ENCODE peak calls at places on chromosomes 13 and 19, in nine cellular contexts. Z is left lung; U is AG09309; T is heart right ventricle; C is colonic mucosa; E is fibroblast of the aortic adventitia; O is CD8-positive, alpha-beta T cell; N is suprapubic skin; I is GM23338. L is an unnamed sample.

GRCh38 chr19:54133312-54133956 is 4.1 kb upstream of the CNOT3 start:
- DNase-seq in N (no peak), U (no peak), I (peak), E (no peak), T (no peak), Z (no peak), C (no peak), O (no peak), L (no peak)

GRCh38 chr13:57644106-57644505 is 12.6 kb downstream of the PCDH17 start:
- DNase-seq in I (no peak), C (no peak), T (no peak), O (no peak), Z (no peak), N (no peak), U (no peak), E (no peak), L (no peak)

GRCh38 chr13:82719987-82720386 is 1162.3 kb downstream of the SLITRK1 start:
- DNase-seq in T (no peak), O (no peak), E (no peak), Z (no peak), C (no peak), N (no peak), I (no peak), U (no peak), L (no peak)

GRCh38 chr13:73473016-73473415 is 414.2 kb downstream of the KLF5 start:
- DNase-seq in N (no peak), U (no peak), O (no peak), I (no peak), E (no peak), C (no peak), Z (no peak), T (no peak), L (no peak)

GRCh38 chr13:39266426-39266825 is 228.2 kb downstream of the NHLRC3 start:
- DNase-seq in Z (no peak), E (no peak), T (no peak), I (no peak), O (no peak), U (no peak), C (no peak), N (no peak), L (no peak)

GRCh38 chr13:63124863-63125262 is 1709.2 kb upstream of the PCDH20 start:
- DNase-seq in N (no peak), O (no peak), U (no peak), I (peak), Z (no peak), E (peak), C (no peak), T (no peak), L (peak)

GRCh38 chr13:114226088-114226487 is 8.6 kb upstream of the CDC16 start:
- DNase-seq in O (peak), Z (no peak), U (no peak), I (no peak), N (no peak), C (no peak), E (no peak), T (no peak), L (no peak)

GRCh38 chr13:92842145-92842544 is 384.5 kb upstream of the GPC6 start:
- DNase-seq in T (no peak), O (no peak), E (peak), U (peak), Z (no peak), I (no peak), C (no peak), N (no peak), L (no peak)

GRCh38 chr19:43726736-43727592 is 11.1 kb downstream of the IRGC start:
- DNase-seq in N (no peak), C (no peak), T (peak), U (no peak), O (no peak), I (no peak), Z (no peak), E (peak), L (no peak)

GRCh38 chr19:30448386-30449130 is 76.4 kb downstream of the ZNF536 start:
- DNase-seq in T (no peak), C (no peak), N (no peak), I (no peak), E (no peak), U (no peak), O (no peak), Z (no peak), L (no peak)

GRCh38 chr19:4345656-4346383 is 2.5 kb downstream of the MPND start:
- DNase-seq in C (no peak), O (peak), I (no peak), Z (no peak), T (no peak), E (no peak), N (no peak), U (no peak), L (no peak)

GRCh38 chr19:12796146-12797071 is 5.1 kb downstream of the JUNB start:
- DNase-seq in O (peak), I (peak), Z (peak), N (peak), T (peak), E (peak), C (peak), U (no peak), L (no peak)

GRCh38 chr13:51844862-51845573 is at the start of gene TMEM272:
- DNase-seq in N (no peak), T (peak), O (peak), U (no peak), I (peak), Z (no peak), C (peak), E (peak), L (no peak)

GRCh38 chr13:53141336-53141735 is 112.7 kb downstream of the OLFM4 start:
- DNase-seq in U (no peak), Z (no peak), O (no peak), N (no peak), I (no peak), C (no peak), T (no peak), E (no peak), L (no peak)

GRCh38 chr13:75635621-75636338 is at the start of gene LMO7:
- DNase-seq in I (peak), E (peak), O (peak), U (no peak), C (peak), Z (peak), N (peak), T (peak), L (no peak)

GRCh38 chr13:94972262-94972661 is 259.9 kb upstream of the SOX21 start:
- DNase-seq in U (no peak), O (no peak), N (no peak), T (no peak), Z (no peak), I (no peak), E (no peak), C (no peak), L (no peak)

GRCh38 chr19:15320118-15320517 is 12.2 kb downstream of the BRD4 start:
- DNase-seq in Z (no peak), T (no peak), I (no peak), U (peak), E (peak), C (no peak), O (no peak), N (no peak), L (no peak)

GRCh38 chr19:5103812-5104410 is 135.0 kb downstream of the KDM4B start:
- DNase-seq in C (no peak), N (no peak), I (no peak), Z (no peak), T (no peak), E (no peak), U (no peak), O (no peak), L (no peak)

GRCh38 chr13:111241006-111241755 is 79.3 kb upstream of the TEX29 start:
- DNase-seq in Z (no peak), U (no peak), C (no peak), N (no peak), E (no peak), I (peak), T (no peak), O (no peak), L (no peak)

GRCh38 chr19:34351382-34351802 is 13.6 kb upstream of the GPI start:
- DNase-seq in C (no peak), E (no peak), U (no peak), T (no peak), I (no peak), Z (no peak), N (no peak), O (no peak), L (no peak)

GRCh38 chr19:2813235-2814160 is 6.2 kb upstream of the ZNF554 start:
- DNase-seq in I (no peak), N (no peak), E (no peak), U (no peak), C (no peak), Z (no peak), O (no peak), T (no peak), L (no peak)

GRCh38 chr19:18456974-18457373 is 19.0 kb upstream of the ISYNA1 start:
- DNase-seq in Z (no peak), I (no peak), N (no peak), O (no peak), T (no peak), C (no peak), U (no peak), E (peak), L (no peak)

GRCh38 chr19:58001895-58002369 is 688 bp downstream of the ZNF606 start:
- DNase-seq in U (no peak), T (no peak), C (peak), E (peak), N (no peak), O (peak), I (no peak), Z (no peak), L (no peak)

GRCh38 chr19:3821156-3821555 is 35.0 kb upstream of the MATK start:
- DNase-seq in O (peak), I (peak), E (no peak), N (no peak), C (no peak), U (no peak), Z (no peak), T (no peak), L (no peak)

GRCh38 chr13:78657699-78658629 is 991 bp downstream of the OBI1 start:
- DNase-seq in C (no peak), O (no peak), I (peak), U (no peak), Z (no peak), N (no peak), T (no peak), E (peak), L (no peak)

GRCh38 chr19:35357867-35358573 is at the start of gene FFAR3:
- DNase-seq in Z (peak), I (peak), T (peak), O (no peak), U (no peak), N (peak), E (peak), C (no peak), L (no peak)

GRCh38 chr13:39688278-39688677 is 32.8 kb downstream of the COG6 start:
- DNase-seq in Z (no peak), I (no peak), U (no peak), T (no peak), E (no peak), C (no peak), O (no peak), N (no peak), L (no peak)

GRCh38 chr19:11244846-11245589 is 5.6 kb downstream of the ANGPTL8 start:
- DNase-seq in T (no peak), C (no peak), U (no peak), Z (no peak), I (no peak), N (no peak), E (no peak), O (no peak), L (no peak)

GRCh38 chr19:20367811-20368294 is 197.7 kb downstream of the ZNF737 start:
- DNase-seq in I (peak), T (no peak), N (no peak), O (no peak), Z (no peak), U (no peak), E (no peak), C (no peak), L (no peak)

GRCh38 chr19:40612831-40613668 is 11.9 kb downstream of the LTBP4 start:
- DNase-seq in E (no peak), N (peak), U (no peak), C (peak), T (no peak), O (peak), Z (no peak), I (peak), L (no peak)

GRCh38 chr19:51142119-51142518 is at the start of gene SIGLEC7:
- DNase-seq in T (peak), Z (peak), I (no peak), N (no peak), O (no peak), C (no peak), E (no peak), U (no peak), L (no peak)

GRCh38 chr19:3320354-3320670 is 46.1 kb upstream of the NFIC start:
- DNase-seq in O (no peak), N (no peak), E (no peak), I (no peak), Z (no peak), U (no peak), T (no peak), C (no peak), L (no peak)

GRCh38 chr13:50125556-50126377 is 110.5 kb downstream of the KCNRG start:
- DNase-seq in C (peak), T (peak), Z (peak), O (peak), I (peak), E (peak), U (peak), N (peak), L (peak)

GRCh38 chr19:46495789-46496099 is at the start of gene PNMA8B:
- DNase-seq in T (peak), Z (peak), O (peak), E (peak), U (no peak), I (peak), C (peak), N (no peak), L (no peak)

GRCh38 chr19:46494936-46495788 is 505 bp downstream of the PNMA8B start:
- DNase-seq in I (peak), U (no peak), T (no peak), E (no peak), C (no peak), O (no peak), Z (no peak), N (no peak), L (no peak)

GRCh38 chr19:46492841-46493235 is 2.8 kb downstream of the PNMA8B start:
- DNase-seq in Z (no peak), U (no peak), N (no peak), T (no peak), I (peak), O (no peak), E (no peak), C (no peak), L (no peak)

GRCh38 chr19:46493236-46494114 is 2.2 kb downstream of the PNMA8B start:
- DNase-seq in U (no peak), I (peak), T (no peak), C (no peak), E (peak), O (no peak), N (peak), Z (no peak), L (no peak)

DNA sequence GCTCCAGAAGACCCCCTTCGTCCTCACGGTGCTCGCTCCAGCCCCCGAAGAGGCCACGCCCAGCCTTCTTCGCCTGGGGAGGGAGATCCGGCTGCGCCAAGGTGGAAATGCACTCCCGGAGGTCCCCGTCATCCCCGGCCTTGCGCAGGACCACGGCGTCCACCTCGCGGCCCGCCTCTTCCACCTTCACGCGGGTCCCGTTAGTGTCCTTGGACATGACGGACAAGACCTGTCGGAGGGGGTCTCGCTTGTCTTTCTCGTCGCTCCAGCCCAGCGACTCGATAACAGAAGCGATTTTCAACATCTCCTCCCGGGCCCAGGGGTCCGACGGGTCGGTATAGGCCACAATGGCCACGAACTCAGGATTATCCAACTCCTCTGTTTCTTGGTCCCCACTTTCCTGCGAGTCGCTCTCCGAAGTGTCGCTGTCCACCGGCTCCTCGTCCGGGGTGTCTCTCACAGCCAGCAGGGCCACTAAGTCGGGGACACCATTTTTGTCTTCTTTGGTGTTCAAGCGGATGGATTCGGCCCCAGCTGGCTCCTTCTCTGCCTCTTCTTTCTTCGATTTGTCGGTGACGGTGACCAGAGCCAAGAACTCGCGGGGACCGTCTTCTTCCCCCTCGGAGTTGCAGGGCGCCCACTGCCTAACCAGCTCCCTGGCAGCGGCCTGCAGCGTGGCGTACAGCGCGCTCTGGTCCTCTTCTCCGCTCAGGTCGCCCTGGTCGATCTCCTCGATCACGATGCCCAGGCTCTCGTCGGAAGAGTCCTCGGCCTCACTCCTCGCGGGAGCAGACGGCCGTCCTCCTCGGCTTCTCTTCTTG is 1.3 kb downstream of the PNMA8B start:
- DNase-seq in T (no peak), O (no peak), Z (no peak), U (no peak), C (no peak), E (no peak), I (peak), N (no peak), L (no peak)
- H3K4me3 ChIP-seq in T (peak), O (peak), Z (peak), U (no peak), C (peak), E (no peak), I (peak), N (peak), L (no peak)

GRCh38 chr13:103140001-103140671 is 73.9 kb upstream of the SLC10A2 start:
- DNase-seq in E (no peak), U (no peak), I (peak), O (no peak), C (no peak), N (no peak), T (no peak), Z (no peak), L (peak)
- TF ChIP-seq CTCF in E (peak), U (no peak), I (peak), O (no peak), C (peak), N (no peak), T (peak), Z (no peak), L (peak)

DNA sequence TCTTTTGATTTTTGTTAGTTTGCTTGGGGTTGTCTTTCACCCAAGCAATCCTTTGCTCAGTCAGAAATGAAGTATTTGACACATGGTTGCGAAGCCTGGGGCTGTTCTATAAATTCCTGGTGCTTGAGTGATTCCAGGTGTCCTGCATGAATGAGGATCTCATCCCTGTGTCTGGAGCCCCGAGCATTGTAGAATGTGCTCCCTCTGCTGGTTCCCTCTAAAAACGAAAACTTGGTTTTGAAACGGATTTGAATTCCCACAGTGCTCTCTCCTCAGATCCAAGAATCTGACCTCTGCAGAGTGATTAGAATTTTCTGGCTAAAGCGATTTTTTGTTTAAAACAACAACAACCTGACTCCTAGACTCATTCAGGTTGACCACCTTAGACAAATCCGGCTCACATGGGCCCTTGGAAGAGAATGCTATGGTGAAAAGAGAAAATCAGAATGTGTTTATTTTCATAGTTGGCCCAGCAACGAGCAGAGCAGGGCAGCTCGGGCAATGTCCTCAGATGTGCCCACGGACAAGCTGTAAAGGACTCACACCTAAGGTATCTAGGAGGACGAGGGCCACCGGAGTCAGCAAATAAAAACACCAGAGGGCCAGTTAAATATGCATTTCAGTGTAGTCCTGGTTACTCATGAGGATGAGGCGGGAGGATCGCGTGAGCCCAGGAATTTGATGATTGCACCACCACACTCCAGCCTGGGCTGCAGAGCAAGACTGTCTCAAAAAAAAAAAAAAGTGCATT is 8.7 kb upstream of the ATP12A start:
- DNase-seq in I (peak), U (peak), T (peak), Z (peak), O (no peak), N (peak), C (peak), E (peak), L (peak)
- H3K4me3 ChIP-seq in I (peak), U (peak), T (no peak), Z (no peak), O (no peak), N (peak), C (no peak), E (peak), L (no peak)

DNA sequence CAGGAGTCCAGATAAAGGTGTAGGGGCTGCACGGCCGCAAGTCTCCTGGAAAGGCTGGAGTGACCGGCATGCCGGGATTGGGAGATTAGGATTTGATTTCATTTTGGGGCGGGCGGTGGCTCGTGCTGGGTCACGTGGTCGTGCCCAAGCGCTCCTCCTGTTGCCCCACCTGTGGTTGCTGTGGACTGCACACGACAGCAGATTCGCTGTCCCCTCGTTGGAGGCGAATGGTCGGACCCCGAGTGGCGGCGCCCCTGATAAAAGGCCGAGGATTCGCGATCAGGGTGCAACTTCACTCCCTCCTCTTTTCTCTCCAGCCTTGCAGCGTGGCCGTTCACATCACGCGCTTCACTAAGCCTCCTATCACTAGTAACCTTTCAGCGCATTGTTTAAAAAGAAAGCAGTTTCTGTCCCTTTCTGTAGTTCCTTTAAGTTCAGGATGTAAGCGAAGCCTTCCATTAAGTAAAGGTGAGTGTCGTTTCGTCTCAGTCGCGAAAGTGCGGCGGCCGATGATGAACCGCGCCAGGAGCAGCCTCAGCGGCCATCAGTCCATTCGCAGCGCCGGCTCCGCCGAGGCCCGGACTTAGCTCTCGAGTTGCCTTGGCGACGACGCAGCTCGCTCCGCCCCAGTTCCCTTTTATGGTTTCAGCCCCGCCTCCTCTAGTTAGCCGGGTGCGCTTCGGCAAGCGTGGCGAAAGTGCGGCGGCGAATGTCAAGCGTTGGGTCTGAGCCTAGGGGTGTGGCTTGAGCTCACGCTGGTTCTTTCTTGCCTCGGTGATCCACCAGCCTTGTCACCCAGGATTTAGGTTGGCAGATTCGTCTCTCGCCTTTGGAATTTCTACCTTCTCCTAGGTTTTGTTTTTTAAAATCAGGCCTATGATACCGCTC is 1.7 kb upstream of the PPP1R37 start:
- DNase-seq in I (peak), T (peak), Z (peak), C (peak), N (peak), U (peak), O (peak), E (peak), L (peak)
- TF ChIP-seq CTCF in I (no peak), T (no peak), Z (no peak), C (no peak), N (no peak), U (no peak), O (no peak), E (no peak), L (no peak)